ENCODE peak calls at places on chromosomes 16 and 17, in five cellular contexts. One of them, this sample, is unnamed.

GRCh38 chr17:77995146-77995852 is 36.8 kb downstream of the TNRC6C start:
- DNase-seq in T47D: no peak
- DNase-seq in WTC11: no peak
- DNase-seq in OCI-M1: no peak
- DNase-seq in COR-L47: no peak
- DNase-seq in this sample: no peak

GRCh38 chr17:606501-607243 is 108.0 kb downstream of the VPS53 start:
- DNase-seq in WTC11: no peak
- DNase-seq in OCI-M1: no peak
- DNase-seq in COR-L47: no peak
- DNase-seq in T47D: no peak
- DNase-seq in this sample: no peak

GRCh38 chr17:28471127-28471453 is 2.4 kb upstream of the SLC13A2 start:
- DNase-seq in T47D: no peak
- DNase-seq in OCI-M1: no peak
- DNase-seq in COR-L47: no peak
- DNase-seq in WTC11: no peak
- DNase-seq in this sample: no peak

GRCh38 chr17:75878174-75878998 is at the start of gene TRIM47:
- DNase-seq in WTC11: peak; percentile 53
- DNase-seq in T47D: peak; percentile 78
- DNase-seq in COR-L47: peak; percentile 77
- DNase-seq in OCI-M1: no peak
- DNase-seq in this sample: peak; percentile 65

GRCh38 chr16:19704321-19705130 is 13.5 kb downstream of the KNOP1 start:
- DNase-seq in COR-L47: no peak
- DNase-seq in T47D: no peak
- DNase-seq in WTC11: no peak
- DNase-seq in OCI-M1: no peak
- DNase-seq in this sample: no peak

GRCh38 chr17:40551874-40552768 is 13.2 kb downstream of the CCR7 start:
- DNase-seq in COR-L47: no peak
- DNase-seq in WTC11: peak; percentile 6
- DNase-seq in OCI-M1: no peak
- DNase-seq in T47D: peak; percentile 83
- DNase-seq in this sample: peak; percentile 60

GRCh38 chr16:81374514-81374913 is 59.8 kb downstream of the GAN start:
- DNase-seq in OCI-M1: no peak
- DNase-seq in WTC11: no peak
- DNase-seq in COR-L47: no peak
- DNase-seq in T47D: no peak
- DNase-seq in this sample: no peak

GRCh38 chr16:85514601-85515318 is 98.4 kb upstream of the GSE1 start:
- DNase-seq in T47D: peak; percentile 93
- DNase-seq in COR-L47: peak; percentile 66
- DNase-seq in WTC11: no peak
- DNase-seq in OCI-M1: no peak
- DNase-seq in this sample: peak; percentile 99

GRCh38 chr16:5325932-5326331 is 228.3 kb upstream of the EEF2KMT start:
- DNase-seq in WTC11: no peak
- DNase-seq in OCI-M1: no peak
- DNase-seq in COR-L47: no peak
- DNase-seq in T47D: no peak
- DNase-seq in this sample: no peak

This sample was measured in HuH-7.5.